ENCODE peak calls at places on chromosomes 16 and 17, in seven cellular contexts. P is A549, G is fibroblast of lung, X is colonic mucosa, U is psoas muscle, Q is transverse colon, R is adrenal gland. M is an unnamed sample. For H3K4me1, the result is how much of the 10 kb centered on the place peaks cover.

GRCh38 chr17:10059684-10060211 is 138.7 kb downstream of the GAS7 start:
- DNase-seq in P (no peak), G (no peak), X (no peak), U (peak), Q (peak), R (no peak), M (peak)

GRCh38 chr17:82231562-82232321 is 2.9 kb downstream of the SLC16A3 start:
- DNase-seq in P (peak), G (peak), X (peak), U (peak), Q (peak), R (peak), M (peak)

GRCh38 chr16:89004209-89004831 is 27.3 kb upstream of the CBFA2T3 start:
- DNase-seq in P (no peak), G (no peak), X (no peak), U (no peak), Q (no peak), R (no peak), M (no peak)

GRCh38 chr17:20009302-20010098 is at the start of gene SPECC1:
- DNase-seq in P (peak), G (peak), X (peak), U (peak), Q (peak), R (peak), M (peak)

GRCh38 chr17:79926002-79926307 is 86.7 kb upstream of the CBX4 start:
- DNase-seq in P (no peak), G (no peak), X (no peak), U (no peak), Q (no peak), R (no peak), M (no peak)

GRCh38 chr17:27533874-27534815 is 77.9 kb downstream of the KSR1 start:
- DNase-seq in P (peak), G (peak), X (no peak), U (no peak), Q (peak), R (no peak), M (no peak)

GRCh38 chr17:2043785-2044184 is 2.0 kb downstream of the OVCA2 start:
- DNase-seq in P (peak), G (peak), X (no peak), U (no peak), Q (no peak), R (peak), M (no peak)

GRCh38 chr17:65231662-65232335 is 94.6 kb downstream of the RGS9 start:
- DNase-seq in P (peak), G (peak), X (peak), U (no peak), Q (peak), R (peak), M (peak)

GRCh38 chr16:87789437-87790277 is 23.9 kb upstream of the KLHDC4 start:
- DNase-seq in P (peak), G (peak), X (no peak), U (peak), Q (no peak), R (peak), M (no peak)

GRCh38 chr16:1531638-1531910 is 1.9 kb upstream of the TMEM204 start:
- DNase-seq in P (no peak), G (no peak), X (no peak), U (no peak), Q (no peak), R (no peak), M (peak)

GRCh38 chr16:1533443-1533951 is at the start of gene TMEM204:
- DNase-seq in P (no peak), G (peak), X (peak), U (peak), Q (peak), R (peak), M (peak)

GRCh38 chr16:1530883-1531637 is 2.4 kb upstream of the TMEM204 start:
- DNase-seq in P (no peak), G (no peak), X (no peak), U (peak), Q (peak), R (no peak), M (no peak)

GRCh38 chr16:1532771-1533170 is 695 bp upstream of the TMEM204 start:
- DNase-seq in P (no peak), G (no peak), X (no peak), U (no peak), Q (no peak), R (no peak), M (no peak)

DNA sequence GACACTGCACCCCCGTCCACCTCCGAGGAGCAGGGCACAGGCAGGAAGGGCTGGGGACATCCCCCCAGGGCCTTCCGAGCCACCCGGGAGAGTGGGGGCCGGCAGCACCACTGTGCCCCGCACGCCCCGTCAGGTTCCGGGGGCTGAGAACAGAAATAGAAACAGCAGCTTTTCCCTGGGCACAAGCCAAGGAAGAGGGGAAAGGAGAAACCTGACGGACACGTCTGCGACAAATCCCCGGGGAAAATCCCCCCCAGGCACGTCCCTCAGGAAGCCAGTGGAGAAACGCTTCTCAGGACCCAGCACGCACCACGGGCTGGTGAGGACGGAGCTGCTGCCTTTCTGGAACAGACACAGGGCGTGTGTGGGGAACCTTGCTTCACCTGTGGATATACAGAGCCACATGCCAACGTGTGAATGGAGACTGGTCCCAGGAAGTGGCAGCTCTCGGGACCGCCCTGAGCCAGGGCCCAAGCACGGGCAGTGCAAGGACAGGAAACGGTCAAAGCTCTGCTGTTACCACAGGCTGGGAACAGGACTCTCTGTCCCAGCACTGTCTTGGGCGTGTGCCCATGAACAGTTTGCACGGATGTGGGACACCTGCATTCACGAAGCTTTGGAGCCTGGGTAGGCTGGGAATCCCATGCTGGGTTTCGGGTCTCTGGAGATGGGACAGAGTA is 1.2 kb upstream of the TMEM204 start:
- DNase-seq in P (no peak), G (no peak), X (no peak), U (peak), Q (peak), R (peak), M (no peak)
- H3K4me3 ChIP-seq in P (no peak), G (no peak), X (no peak), U (no peak), Q (no peak), R (no peak), M (no peak)

DNA sequence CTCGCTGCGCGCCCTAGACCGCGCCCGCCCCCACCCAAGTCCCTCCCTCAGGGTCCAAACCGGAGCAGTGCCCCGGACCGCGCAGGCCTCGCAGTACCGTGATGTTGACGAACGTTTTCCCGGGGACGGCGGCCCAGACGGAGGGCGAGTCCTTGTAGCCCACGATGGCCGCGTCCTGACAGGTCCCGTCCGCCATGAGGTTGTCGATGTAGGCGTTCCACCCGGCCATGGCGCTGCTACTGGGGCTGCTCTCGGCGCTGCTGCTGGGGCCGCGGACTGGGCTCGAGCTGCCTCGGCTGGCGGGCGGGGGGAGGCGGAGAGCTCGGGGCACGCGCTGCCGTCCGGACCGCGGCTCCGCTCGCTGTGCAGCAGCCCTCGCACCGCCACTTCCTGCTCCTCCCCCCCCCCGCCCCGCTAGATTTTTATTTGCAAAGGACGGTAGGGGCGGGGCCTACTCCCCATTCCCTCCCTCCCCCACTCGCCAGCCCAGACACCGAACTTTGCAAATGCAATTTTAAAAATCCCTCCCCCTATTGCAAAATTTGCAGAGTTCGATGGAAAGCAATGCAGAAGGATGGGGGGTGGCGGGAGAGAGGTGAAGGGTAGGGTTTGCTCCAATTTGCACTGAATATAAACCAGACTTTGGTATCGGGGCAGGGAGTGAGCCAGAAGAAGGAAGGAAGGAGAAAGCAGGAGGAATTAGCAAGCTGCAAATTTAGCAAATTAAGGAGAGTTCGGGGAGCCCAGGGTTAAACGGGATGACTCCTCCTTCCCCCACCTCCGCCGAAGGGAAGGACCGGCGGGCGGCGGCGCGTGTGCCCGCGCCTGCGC is at the start of gene PFN1:
- DNase-seq in P (peak), G (peak), X (peak), U (peak), Q (peak), R (peak), M (peak)
- H3K4me1 ChIP-seq in P (half or more), G (under half), X (under half), U (under half), Q (under half), R (under half), M (under half)

GRCh38 chr17:66375121-66375520 is 72.7 kb downstream of the PRKCA start:
- DNase-seq in P (no peak), G (no peak), X (no peak), U (no peak), Q (no peak), R (no peak), M (no peak)
- H3K4me3 ChIP-seq in P (no peak), G (no peak), X (no peak), U (no peak), Q (no peak), R (no peak), M (no peak)

GRCh38 chr17:40109471-40109824 is 9.1 kb upstream of the NR1D1 start:
- DNase-seq in P (no peak), G (no peak), X (no peak), U (no peak), Q (no peak), R (no peak), M (peak)

GRCh38 chr17:40107266-40107980 is 7.0 kb upstream of the NR1D1 start:
- DNase-seq in P (no peak), G (no peak), X (no peak), U (no peak), Q (no peak), R (peak), M (no peak)

GRCh38 chr17:40104570-40105471 is 4.4 kb upstream of the NR1D1 start:
- DNase-seq in P (no peak), G (no peak), X (no peak), U (no peak), Q (no peak), R (no peak), M (no peak)

GRCh38 chr17:40106089-40106759 is 5.8 kb upstream of the NR1D1 start:
- DNase-seq in P (no peak), G (no peak), X (no peak), U (peak), Q (no peak), R (no peak), M (no peak)

GRCh38 chr17:40106760-40107265 is 6.4 kb upstream of the NR1D1 start:
- DNase-seq in P (no peak), G (no peak), X (no peak), U (peak), Q (no peak), R (no peak), M (no peak)
- H3K4me1 ChIP-seq in P (half or more), G (under half), X (under half), U (half or more), Q (half or more), R (half or more), M (half or more)

GRCh38 chr17:7384489-7385081 is 3.7 kb downstream of the TNK1 start:
- DNase-seq in P (no peak), G (no peak), X (no peak), U (no peak), Q (no peak), R (no peak), M (no peak)
- H3K4me3 ChIP-seq in P (no peak), G (no peak), X (peak), U (peak), Q (peak), R (no peak), M (no peak)

DNA sequence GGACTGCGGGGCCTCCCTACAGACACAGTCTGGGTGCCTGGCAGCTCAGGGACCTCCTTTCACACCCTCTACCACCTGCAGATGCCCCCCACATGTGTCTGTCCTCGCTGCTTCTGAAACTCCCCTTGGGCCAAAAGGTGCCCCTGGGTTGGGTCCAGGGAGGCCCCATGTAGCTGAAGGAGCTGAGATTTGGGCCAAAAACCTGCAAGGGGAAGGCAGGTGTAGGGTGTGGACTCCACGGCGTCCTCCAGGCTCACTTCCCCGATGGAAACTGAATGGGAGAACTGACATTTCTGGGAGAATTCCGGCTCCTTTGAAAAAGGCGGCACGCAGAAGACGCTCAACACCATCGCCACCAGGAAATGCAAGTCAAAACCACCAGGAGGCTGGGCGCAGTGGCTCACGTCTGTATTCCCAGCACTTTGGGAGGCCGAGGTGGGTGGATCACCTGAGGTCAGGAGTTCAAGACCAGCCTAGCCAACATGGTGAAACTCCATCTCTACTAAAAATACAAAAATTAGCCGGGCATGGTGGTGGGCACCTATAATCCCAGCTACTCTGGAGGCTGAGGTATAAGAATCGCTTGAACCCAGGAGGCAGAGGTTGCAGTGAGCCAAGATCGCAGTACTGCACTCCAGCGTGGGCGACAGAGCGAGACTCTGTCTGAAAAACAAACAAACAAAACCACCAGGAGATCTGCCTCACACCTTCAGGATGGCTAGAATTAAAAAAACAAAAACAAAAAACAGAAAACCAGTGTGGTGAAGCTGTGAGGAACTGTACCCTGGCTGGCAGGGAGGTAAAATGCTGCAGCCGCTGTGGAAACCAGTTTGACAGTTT is 13.2 kb upstream of the BAIAP2 start:
- DNase-seq in P (no peak), G (no peak), X (no peak), U (no peak), Q (no peak), R (no peak), M (peak)
- H3K4me1 ChIP-seq in P (under half), G (under half), X (under half), U (under half), Q (under half), R (under half), M (under half)

GRCh38 chr16:79593754-79594153 is 6.8 kb downstream of the MAF start:
- DNase-seq in P (no peak), G (no peak), X (no peak), U (no peak), Q (no peak), R (no peak), M (no peak)

GRCh38 chr16:79587897-79588296 is 12.6 kb downstream of the MAF start:
- DNase-seq in P (no peak), G (no peak), X (no peak), U (no peak), Q (no peak), R (no peak), M (no peak)

GRCh38 chr16:79593074-79593531 is 7.4 kb downstream of the MAF start:
- DNase-seq in P (no peak), G (no peak), X (no peak), U (no peak), Q (no peak), R (peak), M (no peak)

GRCh38 chr16:79592150-79592549 is 8.4 kb downstream of the MAF start:
- DNase-seq in P (no peak), G (no peak), X (no peak), U (no peak), Q (no peak), R (no peak), M (no peak)

DNA sequence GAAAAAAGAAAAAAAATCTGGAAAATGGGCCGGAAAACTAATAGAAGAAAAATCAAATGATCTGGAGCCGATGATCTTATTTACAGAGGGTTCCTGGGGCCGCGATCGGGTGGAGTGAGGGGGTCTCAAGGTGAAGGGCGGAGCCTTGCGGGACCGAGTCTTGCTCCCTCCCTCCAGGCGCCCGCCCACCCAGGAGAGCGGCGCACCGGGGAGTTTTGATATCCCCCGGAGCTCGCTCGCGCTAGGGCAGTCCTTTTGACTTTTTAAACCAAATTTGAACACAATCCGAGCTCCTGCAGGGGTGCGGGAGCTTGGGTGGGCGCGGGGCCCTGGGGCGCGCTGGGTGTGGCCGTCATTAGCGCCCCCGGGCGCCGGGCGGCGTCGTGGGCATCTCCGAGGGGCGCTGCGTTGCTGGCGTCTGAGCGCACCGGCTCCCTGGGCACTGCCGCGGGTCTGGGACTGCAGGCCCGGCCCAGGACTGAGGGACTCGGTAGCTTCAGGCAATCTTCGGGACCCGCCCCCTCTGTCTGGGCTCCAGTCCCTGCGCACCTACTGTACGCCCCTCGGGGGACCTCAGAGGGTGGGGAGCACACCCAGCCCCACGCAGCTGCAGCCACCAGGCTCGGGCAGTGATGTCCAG is 10.9 kb downstream of the MAF start:
- DNase-seq in P (no peak), G (no peak), X (no peak), U (peak), Q (no peak), R (no peak), M (peak)
- H3K4me3 ChIP-seq in P (no peak), G (peak), X (peak), U (peak), Q (peak), R (no peak), M (no peak)

DNA sequence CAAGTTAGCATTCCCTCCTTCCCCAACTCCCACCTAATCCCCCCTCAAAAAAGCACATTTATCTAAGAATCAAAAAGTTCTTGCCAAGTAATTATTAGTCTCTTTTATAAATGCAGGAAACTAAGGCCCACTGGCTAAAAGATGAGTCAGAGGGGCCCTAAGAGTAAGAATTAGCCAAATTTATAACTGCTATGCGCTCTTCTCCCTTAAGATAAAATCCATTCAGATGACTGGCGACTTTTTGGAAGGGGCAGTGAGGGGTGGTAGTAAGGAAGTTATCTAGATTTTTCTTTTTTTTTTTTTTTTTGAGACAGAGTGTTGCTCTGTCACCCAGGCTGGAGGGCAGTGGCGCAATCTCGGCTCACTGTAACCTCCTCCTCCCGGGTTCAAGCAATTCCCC is 17.1 kb downstream of the ZNF652 start:
- DNase-seq in P (no peak), G (peak), X (no peak), U (no peak), Q (no peak), R (no peak), M (no peak)
- H3K4me1 ChIP-seq in P (under half), G (under half), X (under half), U (under half), Q (under half), R (under half), M (under half)

GRCh38 chr16:66408181-66409048 is 18.7 kb upstream of the BEAN1 start:
- DNase-seq in P (peak), G (peak), X (peak), U (no peak), Q (no peak), R (no peak), M (peak)
- H3K4me3 ChIP-seq in P (no peak), G (no peak), X (no peak), U (no peak), Q (no peak), R (no peak), M (no peak)